ENCODE peak calls at places on chromosomes 5 and 9, in five cellular contexts. A, Q, S, B and Z are unnamed samples.
A peak's percentile ranks its signal among the peaks of the same experiment; 100 is the strongest.

GRCh38 chr5:139282195-139282557 is 11.4 kb upstream of the MATR3 start:
- DNase-seq in A (no peak), Q (no peak), S (no peak), B (peak; percentile 40), Z (no peak)

GRCh38 chr9:38038307-38039089 is 30.5 kb downstream of the SHB start:
- DNase-seq in A (no peak), Q (no peak), S (no peak), B (peak; percentile 89), Z (no peak)

GRCh38 chr5:112308608-112309007 is 110.5 kb downstream of the EPB41L4A start:
- DNase-seq in A (no peak), Q (no peak), S (no peak), B (no peak), Z (no peak)

GRCh38 chr9:99595796-99596195 is 225.9 kb upstream of the NR4A3 start:
- DNase-seq in A (no peak), Q (no peak), S (no peak), B (no peak), Z (no peak)

GRCh38 chr9:71859939-71860338 is 51.1 kb downstream of the ABHD17B start:
- DNase-seq in A (no peak), Q (no peak), S (no peak), B (no peak), Z (no peak)

GRCh38 chr5:67731886-67732285 is 483.7 kb upstream of the PIK3R1 start:
- DNase-seq in A (no peak), Q (no peak), S (no peak), B (no peak), Z (no peak)

GRCh38 chr5:107615173-107615856 is 55.4 kb downstream of the EFNA5 start:
- DNase-seq in A (no peak), Q (no peak), S (no peak), B (peak; percentile 12), Z (no peak)

GRCh38 chr5:56908942-56909293 is 478 bp upstream of the SETD9 start:
- DNase-seq in A (no peak), Q (peak; percentile 75), S (no peak), B (no peak), Z (no peak)

GRCh38 chr5:14077501-14077900 is 65.6 kb upstream of the TRIO start:
- DNase-seq in A (no peak), Q (no peak), S (peak; percentile 24), B (no peak), Z (no peak)

GRCh38 chr5:124274949-124275348 is 471.5 kb downstream of the ZNF608 start:
- DNase-seq in A (no peak), Q (no peak), S (no peak), B (no peak), Z (no peak)

GRCh38 chr9:97889941-97890557 is 32.3 kb downstream of the TRMO start:
- DNase-seq in A (peak; percentile 71), Q (peak; percentile 62), S (peak; percentile 67), B (peak; percentile 41), Z (no peak)

GRCh38 chr9:97900738-97901565 is 21.3 kb downstream of the TRMO start:
- DNase-seq in A (peak; percentile 37), Q (no peak), S (peak; percentile 56), B (peak; percentile 69), Z (no peak)

GRCh38 chr9:97900103-97900737 is 22.1 kb downstream of the TRMO start:
- DNase-seq in A (no peak), Q (no peak), S (no peak), B (peak; percentile 74), Z (no peak)

GRCh38 chr9:97891736-97892135 is 30.6 kb downstream of the TRMO start:
- DNase-seq in A (no peak), Q (no peak), S (no peak), B (peak; percentile 27), Z (no peak)

GRCh38 chr9:97895695-97896332 is 26.5 kb downstream of the TRMO start:
- DNase-seq in A (peak; percentile 64), Q (no peak), S (peak; percentile 65), B (peak; percentile 40), Z (no peak)
- TF ChIP-seq CTCF in A (peak; percentile 73), Q (no peak), S (peak; percentile 49), B (peak; percentile 22), Z (no peak)

GRCh38 chr9:120773218-120773617 is 20.0 kb downstream of the FBXW2 start:
- DNase-seq in A (no peak), Q (no peak), S (no peak), B (no peak), Z (no peak)

GRCh38 chr9:120776788-120777187 is 16.4 kb downstream of the FBXW2 start:
- DNase-seq in A (no peak), Q (no peak), S (no peak), B (no peak), Z (no peak)

GRCh38 chr9:120775859-120776258 is 17.4 kb downstream of the FBXW2 start:
- DNase-seq in A (no peak), Q (no peak), S (no peak), B (no peak), Z (no peak)

GRCh38 chr9:120777229-120777628 is 16.0 kb downstream of the FBXW2 start:
- DNase-seq in A (no peak), Q (no peak), S (no peak), B (no peak), Z (no peak)

DNA sequence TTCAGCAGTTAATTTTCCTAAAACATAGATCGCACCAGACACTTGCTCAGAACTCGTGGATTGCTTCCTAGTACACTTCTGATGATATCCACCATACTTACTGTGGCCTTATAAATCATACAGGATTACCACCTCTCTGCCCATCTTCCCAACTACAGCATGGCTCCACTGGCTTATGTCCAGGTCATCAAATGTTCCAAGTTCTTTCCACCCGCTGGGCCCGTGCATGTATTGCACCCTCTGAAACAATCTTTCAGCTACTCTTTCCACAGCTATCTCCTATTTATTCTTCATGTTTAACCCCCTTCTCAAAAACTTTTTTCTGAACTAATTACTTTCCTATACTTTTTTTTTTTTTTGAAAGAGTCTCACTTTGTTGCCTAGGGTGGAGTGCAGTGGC is 18.5 kb downstream of the FBXW2 start:
- DNase-seq in A (no peak), Q (no peak), S (no peak), B (no peak), Z (no peak)
- TF ChIP-seq CTCF in A (no peak), Q (no peak), S (no peak), B (no peak), Z (no peak)

GRCh38 chr5:6583049-6583880 is 49.6 kb downstream of the NSUN2 start:
- DNase-seq in A (peak; percentile 62), Q (peak; percentile 70), S (peak; percentile 82), B (peak; percentile 31), Z (peak; percentile 36)
- TF ChIP-seq CTCF in A (peak; percentile 58), Q (peak; percentile 36), S (peak; percentile 58), B (peak; percentile 32), Z (peak; percentile 45)

DNA sequence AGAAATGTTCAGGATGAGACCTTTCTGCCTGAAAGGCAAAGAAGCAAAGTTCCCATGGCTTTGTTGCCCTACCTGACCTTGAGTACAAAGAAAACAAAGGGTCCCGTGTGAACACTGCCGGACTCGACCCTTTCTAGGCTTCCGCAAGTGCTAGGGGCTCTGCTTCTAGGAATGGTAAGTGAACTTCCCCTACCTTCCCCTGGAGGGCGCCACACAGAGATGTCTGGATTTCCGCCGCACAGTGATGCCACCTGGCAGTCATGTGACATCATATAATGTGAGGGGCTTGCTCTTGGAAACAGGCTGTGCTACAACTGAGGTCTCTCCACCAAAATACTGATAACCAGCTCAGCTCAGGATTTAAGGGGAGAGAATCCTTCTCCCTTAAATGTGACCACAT is 56.6 kb downstream of the HSD17B3 start:
- DNase-seq in A (no peak), Q (no peak), S (peak; percentile 17), B (no peak), Z (no peak)
- TF ChIP-seq CTCF in A (peak; percentile 32), Q (peak; percentile 22), S (peak; percentile 46), B (no peak), Z (no peak)